ENCODE peak calls at places on chromosomes 7 and 10, in eight cellular contexts. E is HCT116, T is hepatocyte, Z is PC-9, D is GM23338, S is Karpas-422, X is GM23248, G is PC-3. I is an unnamed sample.
A peak's percentile ranks its signal among the peaks of the same experiment; 100 is the strongest.

GRCh38 chr10:120266037-120266436 is 191.0 kb upstream of the PLPP4 start:
- DNase-seq in D (no peak), E (no peak), S (no peak), G (no peak), Z (no peak), T (no peak), X (no peak), I (no peak)

GRCh38 chr7:70208236-70209063 is 610.2 kb downstream of the AUTS2 start:
- DNase-seq in S (no peak), Z (no peak), X (peak; percentile 22), G (no peak), T (peak; percentile 61), E (no peak), D (no peak), I (no peak)

GRCh38 chr10:43108951-43109350 is 29.3 kb upstream of the CSGALNACT2 start:
- DNase-seq in E (no peak), Z (no peak), G (no peak), D (no peak), S (no peak), X (no peak), T (no peak), I (no peak)

GRCh38 chr7:44189286-44189992 is at the start of gene GCK:
- DNase-seq in G (no peak), D (no peak), T (no peak), X (no peak), Z (no peak), E (no peak), S (no peak), I (no peak)

GRCh38 chr7:29194206-29194593 is 375 bp upstream of the CHN2 start:
- DNase-seq in G (no peak), Z (no peak), T (peak; percentile 45), X (peak; percentile 10), S (no peak), E (no peak), D (peak; percentile 62), I (no peak)

GRCh38 chr10:88437411-88437810 is 145.7 kb downstream of the RNLS start:
- DNase-seq in E (no peak), T (no peak), D (no peak), G (no peak), Z (no peak), X (no peak), S (no peak), I (no peak)

GRCh38 chr7:30285531-30286284 is 1.3 kb downstream of the ZNRF2 start:
- DNase-seq in T (peak; percentile 34), E (no peak), X (peak; percentile 70), Z (peak; percentile 36), G (peak; percentile 56), D (peak; percentile 63), S (peak; percentile 85), I (peak; percentile 79)

GRCh38 chr7:35839860-35840854 is 39.3 kb downstream of the SEPTIN7 start:
- DNase-seq in G (peak; percentile 48), X (peak; percentile 78), D (no peak), S (peak; percentile 47), E (peak; percentile 1), Z (no peak), T (no peak), I (no peak)

GRCh38 chr10:47371629-47372485 is 12.2 kb downstream of the ZNF488 start:
- DNase-seq in S (no peak), E (no peak), Z (no peak), G (no peak), X (no peak), T (no peak), D (no peak), I (no peak)

GRCh38 chr10:76469675-76470074 is 1038.3 kb downstream of the LRMDA start:
- DNase-seq in Z (no peak), G (no peak), T (no peak), X (peak; percentile 15), S (no peak), D (no peak), E (no peak), I (no peak)

GRCh38 chr10:131949041-131949862 is 32.5 kb downstream of the BNIP3 start:
- DNase-seq in D (no peak), S (no peak), T (no peak), G (no peak), X (no peak), E (no peak), Z (no peak), I (no peak)

GRCh38 chr10:131946321-131946751 is 35.4 kb downstream of the BNIP3 start:
- DNase-seq in X (peak; percentile 67), Z (peak; percentile 31), E (no peak), T (no peak), G (peak; percentile 87), S (no peak), D (no peak), I (no peak)

GRCh38 chr10:131946880-131947279 is 34.8 kb downstream of the BNIP3 start:
- DNase-seq in T (no peak), E (no peak), S (no peak), Z (no peak), G (peak; percentile 60), X (no peak), D (no peak), I (no peak)

GRCh38 chr10:131948501-131948900 is 33.2 kb downstream of the BNIP3 start:
- DNase-seq in X (no peak), D (no peak), E (no peak), G (no peak), S (no peak), Z (no peak), T (no peak), I (no peak)

GRCh38 chr10:131947631-131948347 is 33.9 kb downstream of the BNIP3 start:
- DNase-seq in G (peak; percentile 80), Z (peak; percentile 48), X (peak; percentile 63), E (no peak), S (no peak), D (no peak), T (no peak), I (no peak)
- H3K27ac ChIP-seq in G (peak overlapping the region; percentile 83), Z (no peak overlapping the region), X (no peak overlapping the region), E (no peak overlapping the region), S (no peak overlapping the region), D (no peak overlapping the region), T (no peak overlapping the region), I (no peak overlapping the region)

GRCh38 chr7:5204546-5204945 is 14.5 kb downstream of the WIPI2 start:
- DNase-seq in E (no peak), X (no peak), T (no peak), G (no peak), Z (no peak), D (no peak), S (no peak), I (no peak)
- H3K9me2 ChIP-seq in E (no peaks in the 10 kb centered on the region), X (no peaks in the 10 kb centered on the region), T (no peaks in the 10 kb centered on the region), G (no peaks in the 10 kb centered on the region), Z (no peaks in the 10 kb centered on the region), D (no peaks in the 10 kb centered on the region), S (no peaks in the 10 kb centered on the region), I (no peaks in the 10 kb centered on the region)

GRCh38 chr7:130957140-130957513 is 223.1 kb upstream of the KLF14 start:
- DNase-seq in X (peak; percentile 37), S (peak; percentile 67), G (no peak), D (no peak), Z (no peak), T (no peak), E (no peak), I (peak; percentile 33)
- H3K27ac ChIP-seq in X (peak overlapping the region; percentile 100), S (peak overlapping the region; percentile 93), G (no peak overlapping the region), D (no peak overlapping the region), Z (peak overlapping the region; percentile 16), T (no peak overlapping the region), E (peak overlapping the region; percentile 91), I (peak overlapping the region; percentile 35)

GRCh38 chr10:118944959-118945622 is 84.4 kb upstream of the NANOS1 start:
- DNase-seq in E (no peak), T (no peak), G (no peak), Z (no peak), S (no peak), X (no peak), D (peak; percentile 8), I (no peak)

GRCh38 chr10:118950190-118950658 is 79.3 kb upstream of the NANOS1 start:
- DNase-seq in E (no peak), Z (no peak), X (peak; percentile 40), D (no peak), S (no peak), T (no peak), G (peak; percentile 75), I (no peak)

GRCh38 chr10:118952493-118953295 is 76.8 kb upstream of the NANOS1 start:
- DNase-seq in T (no peak), D (no peak), S (no peak), E (no peak), G (no peak), Z (no peak), X (no peak), I (no peak)

GRCh38 chr10:118951218-118951617 is 78.3 kb upstream of the NANOS1 start:
- DNase-seq in Z (no peak), D (no peak), E (no peak), S (no peak), G (no peak), T (no peak), X (no peak), I (no peak)

DNA sequence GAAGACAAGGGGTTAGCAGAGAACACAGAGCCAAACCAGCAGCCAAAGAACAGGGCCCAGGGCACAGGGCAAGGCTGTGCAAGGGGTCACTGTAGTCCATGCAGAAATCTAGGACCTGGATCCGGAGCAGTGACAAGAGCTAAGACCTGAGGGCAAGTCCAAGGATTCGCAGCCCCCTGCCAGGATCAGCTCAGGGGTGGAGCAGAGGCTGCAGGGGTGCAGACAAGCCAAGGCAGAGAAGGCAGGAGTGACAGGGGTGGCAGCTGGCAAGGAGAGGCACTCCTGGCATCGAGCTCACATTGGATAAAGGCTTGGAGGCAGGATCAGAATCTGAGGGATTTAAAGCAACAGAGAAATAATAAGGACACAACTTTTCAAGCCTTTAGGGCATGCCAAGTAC is 80.7 kb upstream of the NANOS1 start:
- DNase-seq in Z (no peak), G (no peak), S (no peak), E (no peak), T (no peak), X (no peak), D (no peak), I (no peak)
- H3K9me2 ChIP-seq in Z (no peaks in the 10 kb centered on the region), G (no peaks in the 10 kb centered on the region), S (no peaks in the 10 kb centered on the region), E (no peaks in the 10 kb centered on the region), T (no peaks in the 10 kb centered on the region), X (no peaks in the 10 kb centered on the region), D (no peaks in the 10 kb centered on the region), I (no peaks in the 10 kb centered on the region)

DNA sequence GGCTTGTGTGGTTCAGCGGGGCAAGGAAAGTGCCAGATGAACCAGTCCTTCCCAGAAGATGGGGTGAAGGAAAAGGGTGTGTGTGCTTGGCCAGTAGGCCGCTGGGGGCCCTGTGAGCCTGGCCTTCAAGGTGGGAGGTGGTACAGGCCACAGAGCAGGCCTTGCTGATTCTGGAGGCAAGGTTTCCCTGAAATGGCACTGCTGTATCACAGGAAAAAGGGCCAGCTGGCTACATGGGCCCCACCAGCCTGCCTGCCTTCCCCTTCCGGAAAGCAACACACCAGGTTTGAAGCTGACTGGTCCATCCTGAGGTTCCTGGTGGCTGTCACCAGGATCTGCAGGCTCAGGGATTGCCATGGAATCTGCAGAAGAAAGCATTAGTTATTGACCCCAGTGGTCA is 12.5 kb downstream of the MMRN2 start:
- DNase-seq in Z (no peak), S (no peak), T (no peak), X (no peak), D (no peak), E (no peak), G (no peak), I (no peak)
- H3K27ac ChIP-seq in Z (no peak overlapping the region), S (no peak overlapping the region), T (no peak overlapping the region), X (no peak overlapping the region), D (no peak overlapping the region), E (no peak overlapping the region), G (no peak overlapping the region), I (no peak overlapping the region)